ENCODE peak calls at places on chromosomes 2 and 18, in ten cellular contexts. Q, C, F, L, T, I, S, E, P and M are unnamed samples.

GRCh38 chr2:142315353-142315752 is 184.5 kb upstream of the LRP1B start:
- DNase-seq in Q (no peak), C (no peak), F (no peak), L (no peak), T (no peak), I (no peak), S (no peak), E (peak), P (no peak), M (no peak)

GRCh38 chr2:52269696-52270485 is 1238.0 kb upstream of the NRXN1 start:
- DNase-seq in Q (peak), C (no peak), F (no peak), L (no peak), T (no peak), I (no peak), S (no peak), E (peak), P (no peak), M (peak)

GRCh38 chr2:179449010-179449409 is 184.4 kb upstream of the SESTD1 start:
- DNase-seq in Q (no peak), C (no peak), F (no peak), L (no peak), T (no peak), I (no peak), S (no peak), E (no peak), P (no peak), M (no peak)

GRCh38 chr2:198135481-198135934 is 331.1 kb downstream of the PLCL1 start:
- DNase-seq in Q (peak), C (peak), F (peak), L (no peak), T (no peak), I (no peak), S (no peak), E (no peak), P (no peak), M (peak)

GRCh38 chr2:223925106-223925505 is 20.0 kb downstream of the WDFY1 start:
- DNase-seq in Q (no peak), C (no peak), F (no peak), L (no peak), T (no peak), I (no peak), S (no peak), E (peak), P (no peak), M (peak)

GRCh38 chr18:58991127-58991798 is 126.6 kb downstream of the ZNF532 start:
- DNase-seq in Q (peak), C (no peak), F (no peak), L (no peak), T (no peak), I (no peak), S (no peak), E (peak), P (no peak), M (peak)

GRCh38 chr18:52313213-52313612 is 26.8 kb upstream of the DCC start:
- DNase-seq in Q (no peak), C (no peak), F (no peak), L (no peak), T (no peak), I (no peak), S (no peak), E (no peak), P (no peak), M (peak)

GRCh38 chr2:71276311-71277158 is 49.6 kb upstream of the PAIP2B start:
- DNase-seq in Q (peak), C (peak), F (peak), L (peak), T (peak), I (peak), S (peak), E (peak), P (peak), M (peak)